ENCODE peak calls at places on chromosomes 7 and 10, in ten cellular contexts. D is activated naive CD8-positive, alpha-beta T cell treated with anti-CD3 and anti-CD28 coated beads, Interleukin-2, amount 50 U/mL, for 24 hours; R is tibial nerve; N is AG04449; H is globus pallidus; I is GM04503; Y is EH; O is NCI-H226; Z is pulmonary artery endothelial cell; G is WTC11. J is an unnamed sample.
A peak's percentile ranks its signal among the peaks of the same experiment; 100 is the strongest.

GRCh38 chr7:20350518-20350951 is 19.8 kb downstream of the ITGB8 start:
- DNase-seq in D (no peak), R (peak; percentile 30), N (no peak), H (peak; percentile 94), I (no peak), Y (no peak), O (no peak), Z (no peak), G (no peak), J (peak; percentile 95)

GRCh38 chr7:41244246-41244645 is 458.6 kb downstream of the INHBA start:
- DNase-seq in D (no peak), R (no peak), N (no peak), H (no peak), I (no peak), Y (peak; percentile 59), O (no peak), Z (no peak), G (no peak), J (no peak)

GRCh38 chr7:107495516-107495915 is 25.7 kb downstream of the GPR22 start:
- DNase-seq in D (no peak), R (no peak), N (no peak), H (no peak), I (no peak), Y (no peak), O (no peak), Z (no peak), G (no peak), J (no peak)

GRCh38 chr7:54858008-54858692 is 99.1 kb upstream of the SEC61G start:
- DNase-seq in D (no peak), R (no peak), N (no peak), H (no peak), I (no peak), Y (peak; percentile 23), O (no peak), Z (no peak), G (no peak), J (no peak)

GRCh38 chr10:17851611-17852010 is 42.5 kb downstream of the MRC1 start:
- DNase-seq in D (no peak), R (peak; percentile 61), N (no peak), H (peak; percentile 52), I (no peak), Y (no peak), O (no peak), Z (no peak), G (no peak), J (peak; percentile 69)

GRCh38 chr7:105649727-105650381 is 68.6 kb upstream of the EFCAB10 start:
- DNase-seq in D (no peak), R (no peak), N (peak; percentile 54), H (no peak), I (peak; percentile 55), Y (peak; percentile 90), O (peak; percentile 78), Z (no peak), G (no peak), J (no peak)

GRCh38 chr10:62640386-62640785 is 164.1 kb upstream of the ADO start:
- DNase-seq in D (no peak), R (no peak), N (no peak), H (no peak), I (no peak), Y (peak; percentile 75), O (no peak), Z (no peak), G (no peak), J (no peak)

GRCh38 chr10:70137927-70138883 is 5.6 kb upstream of the AIFM2 start:
- DNase-seq in D (no peak), R (no peak), N (no peak), H (no peak), I (no peak), Y (no peak), O (no peak), Z (no peak), G (no peak), J (no peak)

GRCh38 chr10:49600781-49601400 is 9.2 kb upstream of the SLC18A3 start:
- DNase-seq in D (no peak), R (no peak), N (no peak), H (no peak), I (no peak), Y (peak; percentile 79), O (peak; percentile 35), Z (no peak), G (no peak), J (no peak)

GRCh38 chr7:80699030-80699638 is 60.7 kb downstream of the CD36 start:
- DNase-seq in D (no peak), R (no peak), N (no peak), H (peak; percentile 53), I (no peak), Y (peak; percentile 67), O (peak; percentile 30), Z (no peak), G (no peak), J (peak; percentile 61)

GRCh38 chr7:81652225-81652624 is 117.6 kb downstream of the HGF start:
- DNase-seq in D (no peak), R (no peak), N (no peak), H (no peak), I (no peak), Y (no peak), O (no peak), Z (no peak), G (no peak), J (no peak)

GRCh38 chr10:75018233-75018632 is 93.2 kb upstream of the SAMD8 start:
- DNase-seq in D (no peak), R (no peak), N (no peak), H (no peak), I (no peak), Y (no peak), O (no peak), Z (no peak), G (no peak), J (no peak)

GRCh38 chr10:116768786-116769185 is 26.4 kb upstream of the HSPA12A start:
- DNase-seq in D (no peak), R (no peak), N (no peak), H (no peak), I (no peak), Y (peak; percentile 31), O (no peak), Z (no peak), G (no peak), J (no peak)

GRCh38 chr10:56317603-56318002 is 43.5 kb downstream of the ZWINT start:
- DNase-seq in D (no peak), R (no peak), N (no peak), H (no peak), I (no peak), Y (no peak), O (no peak), Z (no peak), G (no peak), J (no peak)

GRCh38 chr7:131109757-131110293 is 217.9 kb upstream of the MKLN1 start:
- DNase-seq in D (peak; percentile 75), R (peak; percentile 59), N (no peak), H (peak; percentile 70), I (peak; percentile 43), Y (peak; percentile 88), O (peak; percentile 65), Z (no peak), G (peak; percentile 76), J (peak; percentile 79)

GRCh38 chr7:1814089-1814811 is 144.2 kb downstream of the ELFN1 start:
- DNase-seq in D (no peak), R (no peak), N (no peak), H (no peak), I (no peak), Y (no peak), O (no peak), Z (no peak), G (no peak), J (no peak)

GRCh38 chr7:41942468-41943097 is 239.7 kb upstream of the INHBA start:
- DNase-seq in D (no peak), R (no peak), N (no peak), H (peak; percentile 10), I (no peak), Y (peak; percentile 32), O (no peak), Z (no peak), G (no peak), J (no peak)

GRCh38 chr7:146956323-146956722 is 839.7 kb downstream of the CNTNAP2 start:
- DNase-seq in D (no peak), R (no peak), N (no peak), H (no peak), I (no peak), Y (no peak), O (no peak), Z (no peak), G (no peak), J (no peak)

GRCh38 chr7:102472126-102473041 is 6.3 kb downstream of the POLR2J start:
- DNase-seq in D (no peak), R (no peak), N (no peak), H (no peak), I (no peak), Y (no peak), O (no peak), Z (no peak), G (no peak), J (no peak)

GRCh38 chr10:1094112-1095057 is 38.2 kb downstream of the WDR37 start:
- DNase-seq in D (peak; percentile 68), R (no peak), N (no peak), H (no peak), I (no peak), Y (no peak), O (no peak), Z (no peak), G (no peak), J (no peak)

GRCh38 chr10:29865700-29866355 is 193.6 kb downstream of the JCAD start:
- DNase-seq in D (no peak), R (no peak), N (no peak), H (no peak), I (no peak), Y (no peak), O (peak; percentile 59), Z (no peak), G (no peak), J (no peak)

GRCh38 chr10:117439243-117439912 is 64.1 kb upstream of the PDZD8 start:
- DNase-seq in D (no peak), R (peak; percentile 67), N (peak; percentile 78), H (no peak), I (peak; percentile 99), Y (peak; percentile 94), O (peak; percentile 69), Z (no peak), G (no peak), J (peak; percentile 43)

GRCh38 chr7:99386584-99387238 is 12.2 kb downstream of the ARPC1B start:
- DNase-seq in D (no peak), R (no peak), N (no peak), H (no peak), I (no peak), Y (peak; percentile 62), O (peak; percentile 41), Z (no peak), G (no peak), J (no peak)

GRCh38 chr7:27784399-27785053 is 44.6 kb downstream of the TAX1BP1 start:
- DNase-seq in D (peak; percentile 13), R (peak; percentile 14), N (no peak), H (peak; percentile 10), I (no peak), Y (peak; percentile 67), O (peak; percentile 76), Z (peak; percentile 5), G (no peak), J (peak; percentile 2)

GRCh38 chr7:131234719-131235488 is 92.8 kb upstream of the MKLN1 start:
- DNase-seq in D (no peak), R (no peak), N (no peak), H (no peak), I (no peak), Y (peak; percentile 27), O (no peak), Z (no peak), G (no peak), J (no peak)

GRCh38 chr10:73653701-73654100 is 2.1 kb downstream of the SYNPO2L start:
- DNase-seq in D (no peak), R (no peak), N (no peak), H (no peak), I (no peak), Y (peak; percentile 41), O (peak; percentile 68), Z (no peak), G (no peak), J (peak; percentile 40)

GRCh38 chr10:83037653-83038052 is 1101.7 kb upstream of the GHITM start:
- DNase-seq in D (no peak), R (no peak), N (no peak), H (no peak), I (no peak), Y (no peak), O (no peak), Z (no peak), G (no peak), J (no peak)

J was measured in Ammon's horn.